ENCODE peak calls at places on chromosome 21, in seven cellular contexts. H is HepG2, Q is SK-N-SH, V is GM12892, F is H1, J is K562, C is GM12878. M is an unnamed sample.

GRCh38 chr21:29650561-29651022 is 289.2 kb downstream of the GRIK1 start:
- DNase-seq in H (no peak), Q (no peak), V (no peak), F (no peak), J (no peak), C (no peak), M (no peak)

GRCh38 chr21:16588433-16588860 is 858.7 kb downstream of the USP25 start:
- DNase-seq in H (no peak), Q (peak), V (no peak), F (no peak), J (no peak), C (no peak), M (no peak)

GRCh38 chr21:18832950-18833349 is 429.4 kb upstream of the TMPRSS15 start:
- DNase-seq in H (no peak), Q (no peak), V (no peak), F (no peak), J (no peak), C (no peak), M (no peak)

GRCh38 chr21:41032536-41032935 is 135.4 kb upstream of the BACE2 start:
- DNase-seq in H (no peak), Q (no peak), V (no peak), F (no peak), J (no peak), C (no peak), M (no peak)

GRCh38 chr21:27693376-27693775 is 726.5 kb upstream of the ADAMTS5 start:
- DNase-seq in H (no peak), Q (no peak), V (no peak), F (no peak), J (no peak), C (no peak), M (no peak)

GRCh38 chr21:44329086-44329889 is 9.9 kb downstream of the CFAP410 start:
- DNase-seq in H (no peak), Q (peak), V (no peak), F (no peak), J (no peak), C (no peak), M (no peak)

GRCh38 chr21:41361786-41362604 is at the start of gene MX2:
- DNase-seq in H (peak), Q (no peak), V (peak), F (no peak), J (no peak), C (peak), M (peak)

GRCh38 chr21:27021801-27022200 is 54.9 kb upstream of the ADAMTS5 start:
- DNase-seq in H (no peak), Q (no peak), V (no peak), F (no peak), J (no peak), C (no peak), M (no peak)

GRCh38 chr21:28675265-28676041 is 317.2 kb downstream of the LTN1 start:
- DNase-seq in H (no peak), Q (no peak), V (no peak), F (no peak), J (no peak), C (no peak), M (no peak)

GRCh38 chr21:28104346-28104745 is 888.3 kb downstream of the LTN1 start:
- DNase-seq in H (no peak), Q (peak), V (no peak), F (no peak), J (no peak), C (no peak), M (no peak)

GRCh38 chr21:22355949-22356348 is 1357.7 kb downstream of the NCAM2 start:
- DNase-seq in H (no peak), Q (no peak), V (no peak), F (no peak), J (no peak), C (no peak), M (no peak)

GRCh38 chr21:25759573-25759972 is 24.8 kb downstream of the GABPA start:
- DNase-seq in H (no peak), Q (no peak), V (no peak), F (no peak), J (no peak), C (no peak), M (no peak)

GRCh38 chr21:26840912-26841311 is 4.3 kb downstream of the ADAMTS1 start:
- DNase-seq in H (no peak), Q (peak), V (no peak), F (no peak), J (no peak), C (no peak), M (no peak)

GRCh38 chr21:25871566-25871965 is 136.8 kb downstream of the GABPA start:
- DNase-seq in H (no peak), Q (no peak), V (no peak), F (peak), J (peak), C (no peak), M (no peak)

GRCh38 chr21:25186278-25186677 is 421.0 kb downstream of the MRPL39 start:
- DNase-seq in H (no peak), Q (no peak), V (no peak), F (no peak), J (no peak), C (peak), M (no peak)

GRCh38 chr21:42489006-42489563 is 6.9 kb downstream of the RSPH1 start:
- DNase-seq in H (no peak), Q (no peak), V (no peak), F (no peak), J (no peak), C (no peak), M (no peak)
- TF ChIP-seq POLR2AphosphoS5 in H (no peak), Q (no peak), V (no peak), F (no peak), J (no peak), C (no peak), M (no peak)

DNA sequence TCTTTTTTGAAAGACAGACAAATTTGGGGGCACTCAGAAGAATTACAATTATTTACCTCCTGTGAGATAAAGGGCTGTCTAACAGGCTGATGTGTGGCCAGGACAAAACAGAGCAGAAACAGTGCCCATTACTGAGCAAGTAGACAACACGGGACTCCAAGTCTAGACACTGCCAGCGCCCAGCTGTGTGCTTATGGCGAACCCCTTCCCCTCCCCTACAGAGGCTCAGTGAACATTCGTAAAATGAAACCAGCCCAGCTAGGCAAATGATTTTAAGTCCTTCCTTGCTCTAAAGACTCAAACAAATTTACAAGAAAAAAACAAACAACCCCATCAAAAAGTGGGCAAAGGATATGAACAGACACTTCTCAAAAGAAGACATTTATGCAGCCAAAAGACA is 91.1 kb downstream of the RUNX1 start:
- DNase-seq in H (no peak), Q (no peak), V (no peak), F (no peak), J (no peak), C (no peak), M (no peak)
- TF ChIP-seq TAF1 in H (no peak), Q (no peak), V (no peak), F (no peak), J (no peak), C (no peak), M (no peak)

GRCh38 chr21:31552826-31553225 is 106.7 kb upstream of the SOD1 start:
- DNase-seq in H (no peak), Q (no peak), V (no peak), F (no peak), J (no peak), C (no peak), M (no peak)

GRCh38 chr21:31553926-31554325 is 105.6 kb upstream of the SOD1 start:
- DNase-seq in H (no peak), Q (no peak), V (no peak), F (no peak), J (no peak), C (no peak), M (no peak)

GRCh38 chr21:31553461-31553860 is 106.0 kb upstream of the SOD1 start:
- DNase-seq in H (no peak), Q (no peak), V (no peak), F (no peak), J (no peak), C (no peak), M (no peak)

GRCh38 chr21:31555741-31556191 is 103.7 kb upstream of the SOD1 start:
- DNase-seq in H (no peak), Q (no peak), V (no peak), F (peak), J (no peak), C (no peak), M (no peak)

DNA sequence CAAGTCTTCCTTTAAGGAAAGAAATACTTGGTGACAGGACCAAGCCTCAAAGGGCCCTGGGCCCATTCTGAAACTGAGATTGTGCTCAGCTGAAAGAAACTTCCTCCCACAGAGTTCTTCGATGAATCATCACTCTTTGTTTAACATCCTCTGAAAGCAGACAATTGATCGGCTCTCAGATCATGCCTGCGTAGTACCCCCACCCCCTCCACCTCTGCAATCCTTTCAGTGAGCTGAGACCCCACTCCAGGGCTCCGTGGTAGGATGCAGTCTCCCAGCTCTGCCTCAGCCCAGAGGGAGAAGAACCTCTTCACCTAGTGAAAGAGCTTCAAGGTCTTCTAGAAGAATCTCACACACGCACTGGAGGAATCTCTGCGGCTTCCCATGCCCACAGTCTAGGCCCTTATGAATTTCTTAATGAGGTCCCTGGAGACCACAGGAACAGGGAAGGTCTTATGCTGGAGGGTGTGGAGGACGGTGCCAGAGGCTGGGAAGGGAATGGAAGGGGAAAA is 104.9 kb upstream of the SOD1 start:
- DNase-seq in H (no peak), Q (no peak), V (no peak), F (no peak), J (no peak), C (peak), M (no peak)
- TF ChIP-seq POLR2AphosphoS5 in H (no peak), Q (no peak), V (no peak), F (no peak), J (no peak), C (no peak), M (no peak)

GRCh38 chr21:36030581-36031189 is 29.6 kb downstream of the SETD4 start:
- DNase-seq in H (no peak), Q (no peak), V (no peak), F (no peak), J (peak), C (no peak), M (no peak)
- TF ChIP-seq TAF1 in H (no peak), Q (no peak), V (no peak), F (no peak), J (no peak), C (no peak), M (no peak)

GRCh38 chr21:38999148-38999547 is 184.1 kb downstream of the PSMG1 start:
- DNase-seq in H (no peak), Q (peak), V (no peak), F (no peak), J (no peak), C (no peak), M (no peak)

GRCh38 chr21:38997756-38998155 is 185.5 kb downstream of the PSMG1 start:
- DNase-seq in H (no peak), Q (no peak), V (no peak), F (no peak), J (no peak), C (no peak), M (no peak)

GRCh38 chr21:39001341-39001740 is 181.9 kb downstream of the PSMG1 start:
- DNase-seq in H (no peak), Q (no peak), V (no peak), F (no peak), J (no peak), C (no peak), M (no peak)

GRCh38 chr21:38997051-38997450 is 186.2 kb downstream of the PSMG1 start:
- DNase-seq in H (no peak), Q (no peak), V (no peak), F (no peak), J (no peak), C (no peak), M (no peak)

GRCh38 chr21:39000496-39000895 is 182.8 kb downstream of the PSMG1 start:
- DNase-seq in H (no peak), Q (no peak), V (no peak), F (no peak), J (no peak), C (no peak), M (no peak)
- TF ChIP-seq POLR2AphosphoS5 in H (no peak), Q (no peak), V (no peak), F (no peak), J (no peak), C (no peak), M (no peak)

DNA sequence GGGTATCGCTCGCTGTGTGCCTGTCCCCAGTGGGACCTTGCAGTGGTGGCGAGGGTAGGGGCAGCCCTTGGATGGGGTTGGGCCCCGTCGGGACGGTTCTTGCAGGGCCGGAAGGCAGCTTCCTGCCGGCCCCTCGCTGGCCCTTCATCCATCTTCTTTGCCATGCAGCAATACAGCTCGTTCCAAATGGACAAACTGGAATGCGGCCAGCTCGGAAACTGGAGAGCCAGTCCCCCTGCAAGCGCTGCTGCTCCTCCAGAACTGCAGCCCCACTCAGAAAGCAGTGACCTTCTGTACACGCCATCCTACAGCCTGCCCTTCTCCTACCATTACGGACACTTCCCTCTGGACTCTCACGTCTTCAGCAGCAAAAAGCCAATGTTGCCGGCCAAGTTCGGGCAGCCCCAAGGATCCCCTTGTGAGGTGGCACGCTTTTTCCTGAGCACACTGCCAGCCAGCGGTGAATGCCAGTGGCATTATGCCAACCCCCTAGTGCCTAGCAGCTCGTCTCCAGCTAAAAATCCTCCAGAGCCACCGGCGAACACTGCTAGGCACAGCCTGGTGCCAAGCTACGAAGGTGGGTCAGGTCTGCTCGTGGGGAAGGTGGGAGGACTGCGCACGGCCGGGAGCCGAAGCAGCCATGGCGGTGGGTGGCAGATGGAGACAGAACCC is 45.8 kb downstream of the SIM2 start:
- DNase-seq in H (no peak), Q (peak), V (no peak), F (no peak), J (no peak), C (no peak), M (no peak)
- TF ChIP-seq TAF1 in H (no peak), Q (no peak), V (no peak), F (no peak), J (no peak), C (no peak), M (no peak)

DNA sequence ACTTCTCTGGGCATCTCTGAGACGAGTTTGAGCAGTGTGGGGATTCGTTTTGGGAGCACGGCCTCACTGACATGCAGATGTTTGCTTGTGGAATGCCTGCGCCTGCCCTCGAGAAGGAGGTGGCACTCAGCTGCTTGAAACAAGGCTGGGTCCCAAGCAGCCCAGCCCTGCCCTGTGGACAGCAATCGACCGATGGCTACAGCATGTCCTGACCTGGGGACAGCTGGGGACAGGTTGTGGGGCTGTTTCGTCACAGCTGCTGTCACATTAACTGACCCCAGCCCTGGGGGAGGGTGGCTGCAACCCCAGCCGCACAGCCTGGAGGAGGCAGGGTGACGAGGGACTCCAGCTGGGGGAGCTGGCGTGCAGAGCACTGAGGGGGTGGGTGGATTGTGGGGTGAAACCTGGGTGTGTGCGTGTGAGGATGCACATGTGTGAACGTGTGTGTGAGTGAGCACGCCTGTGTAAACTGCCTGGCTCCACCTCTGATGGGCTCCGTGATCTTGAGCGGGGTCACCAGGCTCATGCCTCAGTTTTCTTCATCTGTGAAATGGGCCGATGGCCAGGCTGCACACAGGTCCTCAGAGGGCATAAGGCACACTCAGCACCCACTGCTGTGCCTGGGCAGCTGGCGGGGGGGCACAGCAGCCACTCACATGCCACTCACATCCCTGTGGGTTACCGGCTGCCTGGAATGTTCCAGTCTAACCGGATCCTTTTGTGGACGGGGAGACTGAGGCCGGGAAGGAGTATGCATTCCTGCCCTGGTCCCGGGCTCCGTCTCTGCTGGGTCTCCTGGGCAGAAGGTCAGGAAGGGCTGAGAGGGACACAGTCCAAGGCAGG is 49.3 kb downstream of the COL18A1 start:
- DNase-seq in H (no peak), Q (no peak), V (no peak), F (no peak), J (no peak), C (no peak), M (no peak)
- TF ChIP-seq POLR2AphosphoS5 in H (no peak), Q (no peak), V (no peak), F (no peak), J (no peak), C (no peak), M (no peak)

GRCh38 chr21:34351786-34352241 is 12.0 kb upstream of the KCNE2 start:
- DNase-seq in H (peak), Q (peak), V (peak), F (no peak), J (peak), C (peak), M (peak)
- TF ChIP-seq TAF1 in H (no peak), Q (no peak), V (no peak), F (no peak), J (no peak), C (no peak), M (no peak)